ENCODE peak calls at places on chromosomes 4 and X, in nine cellular contexts. One of them, this sample, is unnamed.
A peak's percentile ranks its signal among the peaks of the same experiment; 100 is the strongest.

GRCh38 chr4:6028168-6028567 is 9.9 kb upstream of the C4orf50 start:
- DNase-seq in GM12878: no peak
- DNase-seq in left lung: no peak
- DNase-seq in neuronal stem cell: no peak
- DNase-seq in uterus: no peak
- DNase-seq in colonic mucosa: no peak
- DNase-seq in psoas muscle: no peak
- DNase-seq in heart right ventricle: no peak
- DNase-seq in esophagus squamous epithelium: no peak
- DNase-seq in this sample: no peak

GRCh38 chr4:136558940-136559494 is 973.3 kb downstream of the PCDH18 start:
- DNase-seq in left lung: no peak
- DNase-seq in GM12878: no peak
- DNase-seq in esophagus squamous epithelium: no peak
- DNase-seq in heart right ventricle: no peak
- DNase-seq in neuronal stem cell: no peak
- DNase-seq in uterus: no peak
- DNase-seq in colonic mucosa: no peak
- DNase-seq in psoas muscle: no peak
- DNase-seq in this sample: no peak

GRCh38 chr4:121690001-121690400 is 6.8 kb downstream of the ANXA5 start:
- DNase-seq in neuronal stem cell: no peak
- DNase-seq in psoas muscle: no peak
- DNase-seq in uterus: no peak
- DNase-seq in esophagus squamous epithelium: no peak
- DNase-seq in GM12878: no peak
- DNase-seq in colonic mucosa: no peak
- DNase-seq in heart right ventricle: no peak
- DNase-seq in left lung: no peak
- DNase-seq in this sample: no peak

GRCh38 chr4:153067376-153067775 is 131.3 kb downstream of the FHDC1 start:
- DNase-seq in neuronal stem cell: no peak
- DNase-seq in GM12878: no peak
- DNase-seq in left lung: no peak
- DNase-seq in heart right ventricle: no peak
- DNase-seq in esophagus squamous epithelium: no peak
- DNase-seq in colonic mucosa: peak; percentile 47
- DNase-seq in uterus: no peak
- DNase-seq in psoas muscle: no peak
- DNase-seq in this sample: no peak

GRCh38 chr4:3676196-3676595 is 90.0 kb upstream of the ADRA2C start:
- DNase-seq in neuronal stem cell: no peak
- DNase-seq in heart right ventricle: no peak
- DNase-seq in uterus: no peak
- DNase-seq in left lung: peak; percentile 14
- DNase-seq in esophagus squamous epithelium: no peak
- DNase-seq in colonic mucosa: no peak
- DNase-seq in psoas muscle: peak; percentile 35
- DNase-seq in GM12878: no peak
- DNase-seq in this sample: no peak

GRCh38 chrX:12269484-12269883 is 131.2 kb downstream of the FRMPD4 start:
- DNase-seq in GM12878: no peak
- DNase-seq in psoas muscle: no peak
- DNase-seq in esophagus squamous epithelium: no peak
- DNase-seq in uterus: no peak
- DNase-seq in colonic mucosa: no peak
- DNase-seq in left lung: no peak
- DNase-seq in neuronal stem cell: no peak
- DNase-seq in heart right ventricle: no peak
- DNase-seq in this sample: no peak

GRCh38 chrX:53239474-53239873 is 14.5 kb upstream of the KDM5C start:
- DNase-seq in neuronal stem cell: no peak
- DNase-seq in uterus: no peak
- DNase-seq in esophagus squamous epithelium: no peak
- DNase-seq in colonic mucosa: no peak
- DNase-seq in heart right ventricle: no peak
- DNase-seq in left lung: no peak
- DNase-seq in GM12878: no peak
- DNase-seq in psoas muscle: no peak
- DNase-seq in this sample: no peak

GRCh38 chr4:185304944-185305690 is 90.6 kb downstream of the LRP2BP start:
- DNase-seq in esophagus squamous epithelium: no peak
- DNase-seq in uterus: no peak
- DNase-seq in neuronal stem cell: peak; percentile 51
- DNase-seq in left lung: peak; percentile 63
- DNase-seq in psoas muscle: no peak
- DNase-seq in heart right ventricle: peak; percentile 13
- DNase-seq in GM12878: peak; percentile 68
- DNase-seq in colonic mucosa: no peak
- DNase-seq in this sample: no peak

GRCh38 chr4:101307901-101308300 is 39.4 kb downstream of the PPP3CA start:
- DNase-seq in left lung: no peak
- DNase-seq in neuronal stem cell: no peak
- DNase-seq in heart right ventricle: no peak
- DNase-seq in colonic mucosa: no peak
- DNase-seq in uterus: no peak
- DNase-seq in psoas muscle: no peak
- DNase-seq in GM12878: no peak
- DNase-seq in esophagus squamous epithelium: no peak
- DNase-seq in this sample: no peak

GRCh38 chrX:130896026-130896425 is 7.0 kb downstream of the ENOX2 start:
- DNase-seq in heart right ventricle: no peak
- DNase-seq in esophagus squamous epithelium: no peak
- DNase-seq in left lung: no peak
- DNase-seq in neuronal stem cell: no peak
- DNase-seq in GM12878: no peak
- DNase-seq in psoas muscle: no peak
- DNase-seq in uterus: no peak
- DNase-seq in colonic mucosa: no peak
- DNase-seq in this sample: no peak

GRCh38 chrX:103488332-103488731 is 31.0 kb downstream of the RAB40A start:
- DNase-seq in GM12878: no peak
- DNase-seq in uterus: no peak
- DNase-seq in colonic mucosa: no peak
- DNase-seq in heart right ventricle: no peak
- DNase-seq in esophagus squamous epithelium: no peak
- DNase-seq in neuronal stem cell: no peak
- DNase-seq in left lung: no peak
- DNase-seq in psoas muscle: no peak
- DNase-seq in this sample: no peak

GRCh38 chrX:30301977-30302376 is 7.2 kb downstream of the NR0B1 start:
- DNase-seq in heart right ventricle: no peak
- DNase-seq in psoas muscle: no peak
- DNase-seq in GM12878: no peak
- DNase-seq in neuronal stem cell: peak; percentile 18
- DNase-seq in colonic mucosa: no peak
- DNase-seq in uterus: no peak
- DNase-seq in left lung: no peak
- DNase-seq in esophagus squamous epithelium: no peak
- DNase-seq in this sample: no peak

GRCh38 chrX:154471870-154472684 is 7.0 kb downstream of the LAGE3 start:
- DNase-seq in psoas muscle: peak; percentile 26
- DNase-seq in GM12878: no peak
- DNase-seq in esophagus squamous epithelium: no peak
- DNase-seq in colonic mucosa: no peak
- DNase-seq in heart right ventricle: no peak
- DNase-seq in left lung: no peak
- DNase-seq in uterus: no peak
- DNase-seq in neuronal stem cell: no peak
- DNase-seq in this sample: no peak

DNA sequence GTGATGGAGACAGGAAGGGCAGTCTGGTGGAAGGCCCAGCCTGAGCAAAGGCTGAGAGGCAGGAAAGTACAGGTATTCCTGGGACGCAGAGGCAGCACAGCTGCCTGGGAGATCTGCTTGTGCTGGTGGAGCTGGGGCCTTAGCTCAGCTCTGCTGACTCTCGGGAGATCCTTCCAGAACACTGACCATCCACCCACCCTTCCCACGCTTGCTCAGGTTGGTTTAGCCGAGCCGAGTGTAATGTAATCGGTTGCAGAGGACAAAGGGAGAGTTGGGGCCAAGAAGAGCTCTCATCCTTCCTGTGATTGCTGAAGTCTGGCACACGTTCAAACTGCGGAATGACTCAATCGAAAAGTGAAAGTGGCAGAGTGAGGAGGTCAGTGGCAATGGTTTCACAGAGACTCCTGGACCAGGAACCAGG is 43.1 kb upstream of the GPR78 start:
- DNase-seq in uterus: peak; percentile 59
- DNase-seq in colonic mucosa: peak; percentile 70
- DNase-seq in neuronal stem cell: no peak
- DNase-seq in left lung: peak; percentile 71
- DNase-seq in GM12878: peak; percentile 92
- DNase-seq in psoas muscle: peak; percentile 56
- DNase-seq in heart right ventricle: peak; percentile 41
- DNase-seq in esophagus squamous epithelium: no peak
- DNase-seq in this sample: no peak
- H3K4me1 ChIP-seq in uterus: no peaks in the 10 kb centered on the region
- H3K4me1 ChIP-seq in colonic mucosa: no peaks in the 10 kb centered on the region
- H3K4me1 ChIP-seq in neuronal stem cell: no peaks in the 10 kb centered on the region
- H3K4me1 ChIP-seq in left lung: peaks cover 26% of the 10 kb centered on the region
- H3K4me1 ChIP-seq in GM12878: peaks cover 40% of the 10 kb centered on the region
- H3K4me1 ChIP-seq in psoas muscle: no peaks in the 10 kb centered on the region
- H3K4me1 ChIP-seq in heart right ventricle: no peaks in the 10 kb centered on the region
- H3K4me1 ChIP-seq in esophagus squamous epithelium: peaks cover 17% of the 10 kb centered on the region
- H3K4me1 ChIP-seq in this sample: no peaks in the 10 kb centered on the region

DNA sequence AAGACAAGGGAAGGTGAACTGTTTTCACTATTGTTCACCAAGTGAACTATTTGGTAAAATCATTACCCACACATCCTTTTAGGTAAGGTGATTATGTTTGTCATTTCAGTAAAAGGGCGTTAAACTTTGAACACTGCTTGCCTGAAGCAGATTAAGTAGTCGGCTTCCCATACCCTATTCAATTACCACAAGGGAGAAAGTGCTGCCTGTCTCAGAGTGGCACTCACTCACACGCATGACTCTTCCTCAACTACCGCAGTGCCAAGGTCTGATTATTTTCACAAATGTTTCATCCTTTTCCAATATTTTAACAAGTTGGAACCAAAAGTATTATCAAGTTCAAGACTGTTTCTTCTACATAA is 11.0 kb downstream of the VEGFC start:
- DNase-seq in esophagus squamous epithelium: no peak
- DNase-seq in GM12878: no peak
- DNase-seq in heart right ventricle: no peak
- DNase-seq in neuronal stem cell: no peak
- DNase-seq in uterus: no peak
- DNase-seq in colonic mucosa: no peak
- DNase-seq in psoas muscle: no peak
- DNase-seq in left lung: no peak
- DNase-seq in this sample: no peak
- H3K4me1 ChIP-seq in esophagus squamous epithelium: no peaks in the 10 kb centered on the region
- H3K4me1 ChIP-seq in GM12878: no peaks in the 10 kb centered on the region
- H3K4me1 ChIP-seq in heart right ventricle: no peaks in the 10 kb centered on the region
- H3K4me1 ChIP-seq in neuronal stem cell: no peaks in the 10 kb centered on the region
- H3K4me1 ChIP-seq in uterus: no peaks in the 10 kb centered on the region
- H3K4me1 ChIP-seq in colonic mucosa: no peaks in the 10 kb centered on the region
- H3K4me1 ChIP-seq in psoas muscle: peaks cover 13% of the 10 kb centered on the region
- H3K4me1 ChIP-seq in left lung: no peaks in the 10 kb centered on the region
- H3K4me1 ChIP-seq in this sample: no peaks in the 10 kb centered on the region

DNA sequence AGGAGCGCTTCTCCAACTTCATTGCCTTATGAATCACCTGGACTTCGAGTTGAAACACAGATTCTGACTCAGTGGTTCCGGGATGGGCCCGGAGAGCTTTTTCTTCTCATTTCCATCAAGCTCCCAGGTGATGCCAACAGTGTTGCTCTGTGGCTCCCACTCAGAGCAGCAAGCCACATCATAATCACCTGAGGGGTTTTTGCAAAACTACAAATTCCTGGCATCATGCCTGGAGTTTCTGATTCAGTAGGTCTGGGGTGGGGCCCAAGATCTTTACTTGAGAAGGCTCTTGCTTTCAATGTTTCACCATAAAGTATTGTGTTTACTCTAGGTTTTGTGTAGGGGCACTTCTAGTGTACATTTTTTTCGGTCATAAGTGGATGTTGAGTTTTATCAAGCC is 7.0 kb downstream of the MTM1 start:
- DNase-seq in esophagus squamous epithelium: no peak
- DNase-seq in left lung: peak; percentile 45
- DNase-seq in heart right ventricle: no peak
- DNase-seq in uterus: no peak
- DNase-seq in neuronal stem cell: no peak
- DNase-seq in GM12878: no peak
- DNase-seq in colonic mucosa: peak; percentile 70
- DNase-seq in psoas muscle: no peak
- DNase-seq in this sample: peak; percentile 1
- H3K4me1 ChIP-seq in esophagus squamous epithelium: no peaks in the 10 kb centered on the region
- H3K4me1 ChIP-seq in left lung: peaks cover 51% of the 10 kb centered on the region
- H3K4me1 ChIP-seq in heart right ventricle: no peaks in the 10 kb centered on the region
- H3K4me1 ChIP-seq in uterus: no peaks in the 10 kb centered on the region
- H3K4me1 ChIP-seq in neuronal stem cell: no peaks in the 10 kb centered on the region
- H3K4me1 ChIP-seq in GM12878: peaks cover 14% of the 10 kb centered on the region
- H3K4me1 ChIP-seq in colonic mucosa: no peaks in the 10 kb centered on the region
- H3K4me1 ChIP-seq in psoas muscle: no peaks in the 10 kb centered on the region
- H3K4me1 ChIP-seq in this sample: peaks cover 73% of the 10 kb centered on the region

GRCh38 chr4:37902212-37902611 is 11.3 kb downstream of the TBC1D1 start:
- DNase-seq in uterus: no peak
- DNase-seq in heart right ventricle: no peak
- DNase-seq in neuronal stem cell: no peak
- DNase-seq in GM12878: no peak
- DNase-seq in colonic mucosa: no peak
- DNase-seq in esophagus squamous epithelium: no peak
- DNase-seq in psoas muscle: no peak
- DNase-seq in left lung: no peak
- DNase-seq in this sample: no peak

GRCh38 chr4:37904824-37905223 is 13.9 kb downstream of the TBC1D1 start:
- DNase-seq in GM12878: no peak
- DNase-seq in psoas muscle: no peak
- DNase-seq in heart right ventricle: no peak
- DNase-seq in esophagus squamous epithelium: no peak
- DNase-seq in neuronal stem cell: no peak
- DNase-seq in colonic mucosa: no peak
- DNase-seq in left lung: no peak
- DNase-seq in uterus: no peak
- DNase-seq in this sample: no peak

GRCh38 chr4:37902738-37903693 is 12.1 kb downstream of the TBC1D1 start:
- DNase-seq in psoas muscle: no peak
- DNase-seq in esophagus squamous epithelium: no peak
- DNase-seq in heart right ventricle: no peak
- DNase-seq in colonic mucosa: no peak
- DNase-seq in uterus: no peak
- DNase-seq in GM12878: no peak
- DNase-seq in neuronal stem cell: no peak
- DNase-seq in left lung: no peak
- DNase-seq in this sample: no peak

GRCh38 chr4:37905526-37906169 is 14.8 kb downstream of the TBC1D1 start:
- DNase-seq in GM12878: no peak
- DNase-seq in neuronal stem cell: no peak
- DNase-seq in heart right ventricle: no peak
- DNase-seq in left lung: no peak
- DNase-seq in colonic mucosa: no peak
- DNase-seq in esophagus squamous epithelium: no peak
- DNase-seq in psoas muscle: no peak
- DNase-seq in uterus: no peak
- DNase-seq in this sample: no peak

DNA sequence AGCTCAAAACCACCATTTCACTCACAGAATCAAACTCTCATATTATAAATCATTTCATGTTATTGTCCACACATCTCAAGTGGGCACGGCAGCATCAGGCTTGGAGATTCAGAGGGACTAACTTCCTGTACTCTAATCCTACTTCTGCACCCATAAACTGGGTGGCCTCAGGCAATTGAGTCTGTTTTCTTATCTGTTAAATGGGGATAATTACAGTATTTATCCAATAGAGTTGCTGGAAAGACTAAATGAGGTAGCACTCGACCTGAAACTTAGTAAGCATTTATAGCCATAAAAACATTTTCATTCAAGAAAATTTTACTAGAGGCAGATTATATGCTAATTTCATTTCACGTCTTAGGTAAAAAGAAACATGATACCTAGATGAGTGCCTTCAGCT is 13.0 kb downstream of the TBC1D1 start:
- DNase-seq in esophagus squamous epithelium: no peak
- DNase-seq in psoas muscle: no peak
- DNase-seq in heart right ventricle: no peak
- DNase-seq in neuronal stem cell: no peak
- DNase-seq in colonic mucosa: no peak
- DNase-seq in left lung: no peak
- DNase-seq in GM12878: no peak
- DNase-seq in uterus: no peak
- DNase-seq in this sample: no peak
- H3K4me1 ChIP-seq in esophagus squamous epithelium: no peaks in the 10 kb centered on the region
- H3K4me1 ChIP-seq in psoas muscle: peaks cover 12% of the 10 kb centered on the region
- H3K4me1 ChIP-seq in heart right ventricle: peaks cover 12% of the 10 kb centered on the region
- H3K4me1 ChIP-seq in neuronal stem cell: peaks cover 2% of the 10 kb centered on the region
- H3K4me1 ChIP-seq in colonic mucosa: no peaks in the 10 kb centered on the region
- H3K4me1 ChIP-seq in left lung: no peaks in the 10 kb centered on the region
- H3K4me1 ChIP-seq in GM12878: no peaks in the 10 kb centered on the region
- H3K4me1 ChIP-seq in uterus: peaks cover 5% of the 10 kb centered on the region
- H3K4me1 ChIP-seq in this sample: peaks cover 7% of the 10 kb centered on the region